ENCODE peak calls at places on chromosomes 1 and 21, in nine cellular contexts. U is ACHN, Z is NCI-H526, I is T-cell, V is NCI-H2107, D is H9, F is astrocyte of the cerebellum, J is cardiac muscle cell, R is prostate gland. W is an unnamed sample.

GRCh38 chr1:115666702-115667101 is 24.9 kb downstream of the VANGL1 start:
- DNase-seq in R (peak), I (no peak), Z (no peak), U (no peak), V (no peak), F (no peak), J (no peak), D (no peak), W (no peak)

GRCh38 chr1:110337704-110338199 is 1.4 kb upstream of the RBM15 start:
- DNase-seq in V (no peak), D (peak), J (no peak), R (peak), I (peak), Z (peak), U (peak), F (no peak), W (no peak)

GRCh38 chr1:3772715-3773571 is at the start of gene SMIM1:
- DNase-seq in J (no peak), F (no peak), I (no peak), R (no peak), V (no peak), U (no peak), D (no peak), Z (no peak), W (no peak)

GRCh38 chr1:92329356-92330129 is 30.7 kb downstream of the RPAP2 start:
- DNase-seq in I (no peak), V (no peak), R (no peak), Z (no peak), J (no peak), D (no peak), U (no peak), F (peak), W (no peak)

GRCh38 chr1:57204091-57204490 is 219.8 kb downstream of the DAB1 start:
- DNase-seq in J (no peak), U (no peak), Z (no peak), I (no peak), R (no peak), D (no peak), V (no peak), F (no peak), W (no peak)

GRCh38 chr21:45270306-45270821 is 17.3 kb downstream of the POFUT2 start:
- DNase-seq in I (no peak), U (no peak), F (no peak), V (no peak), R (no peak), Z (no peak), D (peak), J (no peak), W (no peak)

GRCh38 chr1:22830747-22831340 is 120.2 kb downstream of the EPHB2 start:
- DNase-seq in U (no peak), Z (no peak), D (no peak), J (no peak), I (no peak), R (no peak), V (no peak), F (no peak), W (no peak)

GRCh38 chr1:36099681-36100341 is 11.1 kb downstream of the ADPRS start:
- DNase-seq in Z (peak), F (no peak), U (peak), R (peak), D (peak), I (peak), J (peak), V (peak), W (no peak)

GRCh38 chr1:209717818-209718217 is 13.2 kb downstream of the HSD11B1 start:
- DNase-seq in F (no peak), Z (no peak), R (no peak), I (no peak), J (no peak), V (no peak), D (no peak), U (no peak), W (no peak)

GRCh38 chr1:83901547-83902155 is 97.3 kb downstream of the TTLL7 start:
- DNase-seq in I (no peak), D (no peak), Z (no peak), J (peak), F (no peak), U (no peak), R (peak), V (no peak), W (peak)

GRCh38 chr1:40630488-40631223 is 34.8 kb downstream of the RIMS3 start:
- DNase-seq in U (peak), J (peak), F (no peak), V (no peak), Z (peak), I (no peak), R (no peak), D (peak), W (no peak)

GRCh38 chr1:47930215-47930885 is 66.8 kb downstream of the TRABD2B start:
- DNase-seq in F (no peak), U (no peak), D (no peak), V (no peak), J (no peak), I (no peak), Z (no peak), R (no peak), W (no peak)

GRCh38 chr1:229199892-229200291 is 71.0 kb upstream of the RAB4A start:
- DNase-seq in D (no peak), F (no peak), I (no peak), V (no peak), R (no peak), J (peak), U (no peak), Z (no peak), W (no peak)

GRCh38 chr21:42097274-42097673 is 26.2 kb downstream of the UMODL1 start:
- DNase-seq in U (no peak), F (no peak), R (no peak), V (no peak), D (no peak), I (no peak), Z (no peak), J (no peak), W (no peak)

GRCh38 chr21:39388811-39389155 is 39.9 kb upstream of the HMGN1 start:
- DNase-seq in F (no peak), V (no peak), D (no peak), Z (no peak), U (no peak), J (no peak), R (no peak), I (no peak), W (no peak)

GRCh38 chr1:20048563-20048962 is 21.4 kb upstream of the PLA2G5 start:
- DNase-seq in I (no peak), J (no peak), Z (no peak), U (no peak), D (no peak), R (no peak), V (no peak), F (no peak), W (no peak)

GRCh38 chr1:33370286-33370685 is 49.4 kb upstream of the A3GALT2 start:
- DNase-seq in D (no peak), U (no peak), J (peak), V (no peak), Z (no peak), R (no peak), I (no peak), F (no peak), W (no peak)

GRCh38 chr1:145845514-145846161 is at the start of gene NUDT17:
- DNase-seq in Z (peak), V (peak), R (peak), D (peak), U (peak), I (peak), F (peak), J (peak), W (no peak)

GRCh38 chr1:24720152-24720551 is 25.1 kb upstream of the CLIC4 start:
- DNase-seq in U (no peak), R (no peak), F (no peak), J (peak), Z (no peak), I (no peak), D (no peak), V (no peak), W (no peak)

GRCh38 chr1:79232831-79233230 is 226.3 kb upstream of the ADGRL4 start:
- DNase-seq in R (no peak), J (no peak), U (no peak), D (no peak), Z (no peak), V (no peak), I (no peak), F (no peak), W (no peak)

GRCh38 chr1:64917328-64917861 is 49.0 kb downstream of the JAK1 start:
- DNase-seq in Z (no peak), R (no peak), V (no peak), F (peak), I (no peak), U (peak), D (no peak), J (peak), W (peak)